ENCODE peak calls at places on chromosomes 5 and 9, in six cellular contexts. U is IMR-90, N is mesendoderm, Z is trophoblast cell, G is mesenchymal stem cell, T is H1. J is an unnamed sample.
A peak's percentile ranks its signal among the peaks of the same experiment; 100 is the strongest.

GRCh38 chr5:107124376-107124775 is 546.4 kb downstream of the EFNA5 start:
- DNase-seq in U (no peak), N (no peak), Z (no peak), G (no peak), T (no peak), J (no peak)

GRCh38 chr9:120579139-120579749 is 723 bp downstream of the CDK5RAP2 start:
- DNase-seq in U (no peak), N (peak; percentile 65), Z (no peak), G (peak; percentile 28), T (no peak), J (no peak)

GRCh38 chr9:14692918-14693861 is at the start of gene ZDHHC21:
- DNase-seq in U (peak; percentile 37), N (peak; percentile 74), Z (peak; percentile 46), G (peak; percentile 44), T (peak; percentile 10), J (peak; percentile 24)

GRCh38 chr5:23506329-23507236 is 826 bp upstream of the PRDM9 start:
- DNase-seq in U (no peak), N (peak; percentile 83), Z (peak; percentile 30), G (peak; percentile 53), T (peak; percentile 29), J (no peak)

GRCh38 chr5:123696948-123697347 is 185.0 kb downstream of the CSNK1G3 start:
- DNase-seq in U (peak; percentile 7), N (no peak), Z (no peak), G (peak; percentile 58), T (no peak), J (no peak)

GRCh38 chr9:129327552-129328283 is 149.7 kb upstream of the IER5L start:
- DNase-seq in U (no peak), N (no peak), Z (no peak), G (no peak), T (no peak), J (no peak)

GRCh38 chr9:123135458-123135857 is 102.0 kb downstream of the GPR21 start:
- DNase-seq in U (no peak), N (no peak), Z (no peak), G (no peak), T (no peak), J (no peak)

GRCh38 chr9:34634551-34634945 is 3.0 kb downstream of the SIGMAR1 start:
- DNase-seq in U (no peak), N (no peak), Z (no peak), G (no peak), T (no peak), J (no peak)

GRCh38 chr9:79143211-79143610 is 428.6 kb upstream of the TLE4 start:
- DNase-seq in U (peak; percentile 6), N (no peak), Z (no peak), G (no peak), T (no peak), J (no peak)

GRCh38 chr9:130213898-130214761 is 41.9 kb downstream of the NCS1 start:
- DNase-seq in U (peak; percentile 31), N (peak; percentile 98), Z (peak; percentile 87), G (peak; percentile 76), T (no peak), J (peak; percentile 49)

GRCh38 chr5:154712518-154713437 is 42.4 kb upstream of the LARP1 start:
- DNase-seq in U (no peak), N (peak; percentile 85), Z (no peak), G (peak; percentile 24), T (peak; percentile 86), J (no peak)

GRCh38 chr5:165321912-165322311 is 1816.5 kb downstream of the MAT2B start:
- DNase-seq in U (peak; percentile 77), N (no peak), Z (no peak), G (peak; percentile 50), T (no peak), J (no peak)

GRCh38 chr9:81604306-81605153 is 84.8 kb downstream of the TLE1 start:
- DNase-seq in U (peak; percentile 48), N (no peak), Z (no peak), G (peak; percentile 64), T (no peak), J (no peak)

GRCh38 chr5:68436686-68437520 is 221.3 kb downstream of the PIK3R1 start:
- DNase-seq in U (peak; percentile 45), N (peak; percentile 83), Z (peak; percentile 5), G (peak; percentile 77), T (no peak), J (no peak)

GRCh38 chr5:14447958-14448881 is 133.4 kb upstream of the OTULINL start:
- DNase-seq in U (no peak), N (no peak), Z (no peak), G (peak; percentile 73), T (no peak), J (no peak)

GRCh38 chr5:149227168-149227826 is 44.4 kb upstream of the AFAP1L1 start:
- DNase-seq in U (peak; percentile 79), N (peak; percentile 13), Z (peak; percentile 19), G (peak; percentile 78), T (no peak), J (no peak)

GRCh38 chr5:55225346-55225745 is 1.8 kb downstream of the MCIDAS start:
- DNase-seq in U (no peak), N (no peak), Z (no peak), G (no peak), T (no peak), J (no peak)

GRCh38 chr5:53151713-53152458 is 42.3 kb upstream of the MOCS2 start:
- DNase-seq in U (peak; percentile 93), N (peak; percentile 3), Z (no peak), G (peak; percentile 67), T (no peak), J (no peak)

GRCh38 chr5:135559342-135559741 is 19.4 kb downstream of the CXCL14 start:
- DNase-seq in U (peak; percentile 10), N (peak; percentile 71), Z (no peak), G (no peak), T (no peak), J (no peak)

GRCh38 chr9:70402213-70402612 is 12.2 kb downstream of the KLF9 start:
- DNase-seq in U (no peak), N (no peak), Z (no peak), G (peak; percentile 37), T (no peak), J (no peak)

GRCh38 chr5:155040984-155041383 is 27.4 kb downstream of the KIF4B start:
- DNase-seq in U (no peak), N (no peak), Z (no peak), G (no peak), T (no peak), J (no peak)

GRCh38 chr9:133275105-133276000 is at the start of gene ABO:
- DNase-seq in U (no peak), N (peak; percentile 40), Z (no peak), G (no peak), T (no peak), J (no peak)

GRCh38 chr5:146745937-146746577 is 132.5 kb downstream of the PPP2R2B start:
- DNase-seq in U (no peak), N (no peak), Z (no peak), G (no peak), T (no peak), J (no peak)

GRCh38 chr9:20307662-20308061 is 314.6 kb downstream of the MLLT3 start:
- DNase-seq in U (no peak), N (no peak), Z (no peak), G (no peak), T (no peak), J (no peak)

GRCh38 chr9:131098391-131099087 is 2.2 kb downstream of the AIF1L start:
- DNase-seq in U (no peak), N (peak; percentile 61), Z (no peak), G (no peak), T (no peak), J (no peak)

GRCh38 chr9:69861011-69861410 is 40.4 kb downstream of the CFAP95 start:
- DNase-seq in U (no peak), N (no peak), Z (no peak), G (no peak), T (no peak), J (no peak)

GRCh38 chr5:4737868-4738267 is 402.3 kb upstream of the ADAMTS16 start:
- DNase-seq in U (no peak), N (no peak), Z (no peak), G (no peak), T (no peak), J (no peak)

GRCh38 chr9:18208166-18209059 is 265.5 kb upstream of the ADAMTSL1 start:
- DNase-seq in U (peak; percentile 12), N (peak; percentile 79), Z (peak; percentile 69), G (peak; percentile 33), T (peak; percentile 46), J (peak; percentile 53)

GRCh38 chr5:147306351-147306750 is 71.5 kb downstream of the STK32A start:
- DNase-seq in U (no peak), N (no peak), Z (no peak), G (no peak), T (no peak), J (no peak)

GRCh38 chr5:113489299-113489698 is 1.0 kb upstream of the MCC start:
- DNase-seq in U (peak; percentile 99), N (no peak), Z (peak; percentile 24), G (peak; percentile 99), T (no peak), J (no peak)

DNA sequence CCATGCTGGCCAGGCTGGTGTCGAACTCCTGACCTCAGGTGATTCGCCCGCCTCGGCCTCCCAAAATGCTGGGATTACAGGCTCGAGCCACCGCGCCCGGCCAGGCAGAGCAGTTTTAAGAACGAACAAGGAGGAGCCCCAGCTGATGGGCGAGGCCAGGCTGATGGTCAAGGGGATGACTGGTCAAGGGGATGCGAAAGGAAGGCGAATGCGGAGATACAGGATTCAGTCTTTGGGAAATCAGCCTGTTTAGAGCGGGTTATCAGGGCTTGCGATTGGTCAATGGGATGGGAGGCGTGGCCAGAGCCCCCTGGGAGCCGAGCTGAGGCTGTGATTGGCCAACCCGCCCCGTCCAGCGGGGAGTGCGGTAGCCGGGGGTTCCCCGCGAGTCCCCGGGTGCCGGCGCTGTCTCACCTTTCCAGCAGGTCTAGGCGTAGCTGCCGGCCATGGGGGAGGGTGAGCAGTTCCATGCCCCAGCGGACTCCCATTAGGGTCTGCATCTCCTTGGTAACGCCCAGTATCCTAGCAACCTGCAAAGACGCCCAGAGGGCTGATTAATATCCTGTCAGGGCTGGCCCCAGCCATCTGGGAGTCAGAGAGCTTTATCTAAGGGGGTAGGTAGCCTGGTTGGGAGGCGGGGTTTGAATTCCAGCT is 7.5 kb upstream of the TOR2A start:
- DNase-seq in U (peak; percentile 62), N (peak; percentile 98), Z (peak; percentile 68), G (peak; percentile 91), T (peak; percentile 91), J (peak; percentile 77)
- H3K4me3 ChIP-seq in U (peak overlapping the region; percentile 18), N (peak overlapping the region; percentile 25), Z (no peak overlapping the region), G (peak overlapping the region; percentile 74), T (peak overlapping the region; percentile 47), J (peak overlapping the region; percentile 74)

GRCh38 chr9:89366711-89367110 is 48.4 kb downstream of the SECISBP2 start:
- DNase-seq in U (no peak), N (no peak), Z (no peak), G (no peak), T (no peak), J (no peak)
- H3K4ac ChIP-seq in U (no peak overlapping the region), N (no peak overlapping the region), Z (no peak overlapping the region), G (no peak overlapping the region), T (no peak overlapping the region), J (no peak overlapping the region)

GRCh38 chr9:93263334-93264229 is 79.6 kb downstream of the WNK2 start:
- DNase-seq in U (no peak), N (no peak), Z (no peak), G (no peak), T (no peak), J (no peak)
- H3K36me3 ChIP-seq in U (no peaks in the 10 kb centered on the region), N (no peaks in the 10 kb centered on the region), Z (no peaks in the 10 kb centered on the region), G (peaks cover 2% of the 10 kb centered on the region), T (peaks cover 11% of the 10 kb centered on the region), J (peaks cover 8% of the 10 kb centered on the region)

GRCh38 chr5:1477341-1477740 is 32.1 kb upstream of the SLC6A3 start:
- DNase-seq in U (peak; percentile 15), N (no peak), Z (no peak), G (no peak), T (no peak), J (no peak)
- H3K4me3 ChIP-seq in U (no peak overlapping the region), N (no peak overlapping the region), Z (no peak overlapping the region), G (no peak overlapping the region), T (no peak overlapping the region), J (no peak overlapping the region)

J was measured in neuronal stem cell.